ENCODE peak calls at places on chromosome 20, in eight cellular contexts. Z, G, B, J, X, K, D and H are unnamed samples.
A peak's percentile ranks its signal among the peaks of the same experiment; 100 is the strongest.

GRCh38 chr20:47784599-47785320 is 521 bp downstream of the SULF2 start:
- DNase-seq in Z (no peak), G (peak; percentile 68), B (peak; percentile 47), J (peak; percentile 50), X (peak; percentile 54), K (no peak), D (peak; percentile 49), H (peak; percentile 17)

GRCh38 chr20:4038676-4039075 is 23.3 kb upstream of the RNF24 start:
- DNase-seq in Z (no peak), G (no peak), B (no peak), J (no peak), X (no peak), K (no peak), D (no peak), H (no peak)

GRCh38 chr20:14199111-14199510 is 138.3 kb downstream of the FLRT3 start:
- DNase-seq in Z (no peak), G (no peak), B (no peak), J (no peak), X (no peak), K (no peak), D (no peak), H (no peak)

GRCh38 chr20:20953738-20954657 is 152.2 kb downstream of the LINC00237 start:
- DNase-seq in Z (no peak), G (no peak), B (no peak), J (no peak), X (no peak), K (no peak), D (no peak), H (no peak)

GRCh38 chr20:40683221-40683893 is 5.7 kb downstream of the MAFB start:
- DNase-seq in Z (peak; percentile 37), G (peak; percentile 66), B (no peak), J (no peak), X (peak; percentile 16), K (no peak), D (peak; percentile 57), H (no peak)

GRCh38 chr20:51128198-51128597 is 105.3 kb upstream of the KCNG1 start:
- DNase-seq in Z (no peak), G (no peak), B (no peak), J (no peak), X (no peak), K (no peak), D (no peak), H (no peak)

GRCh38 chr20:47453167-47453782 is 48.4 kb upstream of the NCOA3 start:
- DNase-seq in Z (no peak), G (no peak), B (no peak), J (peak; percentile 85), X (no peak), K (no peak), D (no peak), H (no peak)

GRCh38 chr20:50891138-50891537 is 40.1 kb downstream of the ADNP start:
- DNase-seq in Z (no peak), G (no peak), B (no peak), J (no peak), X (no peak), K (no peak), D (no peak), H (no peak)

GRCh38 chr20:650954-651353 is 2.0 kb downstream of the SRXN1 start:
- DNase-seq in Z (no peak), G (no peak), B (no peak), J (no peak), X (no peak), K (no peak), D (no peak), H (no peak)

GRCh38 chr20:62422636-62423325 is 4.6 kb downstream of the RBBP8NL start:
- DNase-seq in Z (no peak), G (no peak), B (no peak), J (no peak), X (no peak), K (no peak), D (no peak), H (no peak)

GRCh38 chr20:62423326-62423706 is 4.0 kb downstream of the RBBP8NL start:
- DNase-seq in Z (no peak), G (no peak), B (no peak), J (no peak), X (no peak), K (no peak), D (no peak), H (no peak)

GRCh38 chr20:62425281-62426058 is 1.9 kb downstream of the RBBP8NL start:
- DNase-seq in Z (no peak), G (no peak), B (no peak), J (no peak), X (no peak), K (no peak), D (no peak), H (no peak)

GRCh38 chr20:62426678-62427077 is 661 bp downstream of the RBBP8NL start:
- DNase-seq in Z (no peak), G (no peak), B (no peak), J (no peak), X (no peak), K (no peak), D (no peak), H (no peak)

GRCh38 chr20:62424249-62425109 is 2.9 kb downstream of the RBBP8NL start:
- DNase-seq in Z (no peak), G (no peak), B (no peak), J (no peak), X (no peak), K (no peak), D (no peak), H (no peak)
- H3K9me3 ChIP-seq in Z (no peaks in the 10 kb centered on the region), G (no peaks in the 10 kb centered on the region), B (no peaks in the 10 kb centered on the region), J (no peaks in the 10 kb centered on the region), X (no peaks in the 10 kb centered on the region), K (no peaks in the 10 kb centered on the region), D (no peaks in the 10 kb centered on the region), H (no peaks in the 10 kb centered on the region)

DNA sequence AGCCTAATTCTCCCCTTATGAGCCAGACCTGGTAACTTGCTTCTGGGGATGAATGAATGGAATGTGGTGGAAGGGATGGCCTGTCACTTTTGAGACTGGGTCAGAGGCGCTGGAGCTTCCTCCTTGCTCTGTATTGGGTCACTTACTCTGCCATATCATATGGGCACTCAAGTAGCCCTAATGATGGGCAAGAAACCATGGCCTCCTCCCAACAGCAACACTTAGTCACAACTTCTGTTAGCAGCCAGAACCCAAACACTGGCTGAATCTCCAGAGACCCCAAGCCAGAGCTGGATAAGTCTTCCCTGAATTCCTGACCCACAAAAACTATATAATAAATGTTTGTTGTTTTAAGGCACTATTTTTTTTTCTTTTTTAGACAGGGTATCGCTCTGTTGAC is 5.5 kb downstream of the E2F1 start:
- DNase-seq in Z (no peak), G (no peak), B (no peak), J (no peak), X (no peak), K (no peak), D (no peak), H (no peak)
- H3K4me1 ChIP-seq in Z (peaks cover 10% of the 10 kb centered on the region), G (no peaks in the 10 kb centered on the region), B (peaks cover 9% of the 10 kb centered on the region), J (peaks cover 23% of the 10 kb centered on the region), X (peaks cover 47% of the 10 kb centered on the region), K (peaks cover 26% of the 10 kb centered on the region), D (peaks cover 16% of the 10 kb centered on the region), H (peaks cover 8% of the 10 kb centered on the region)

DNA sequence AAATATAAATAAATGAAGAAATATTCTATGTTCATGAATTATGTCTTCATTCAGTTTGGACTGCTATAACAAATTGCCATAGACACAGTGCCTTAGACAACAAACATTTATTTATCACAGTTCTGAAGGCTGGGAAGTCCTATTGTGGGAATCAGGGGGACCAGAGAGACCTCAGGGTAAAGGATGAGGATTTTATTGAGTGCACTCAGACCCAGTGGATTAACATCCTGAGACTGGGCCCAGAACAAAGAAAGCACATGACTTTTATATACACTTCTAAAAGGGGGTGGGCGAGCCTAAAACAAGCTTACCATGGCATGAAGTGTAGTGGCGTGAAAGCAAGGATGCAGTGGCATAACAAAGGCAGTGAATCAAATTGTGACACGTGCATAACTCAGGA is 26.9 kb upstream of the CBLN4 start:
- DNase-seq in Z (peak; percentile 3), G (no peak), B (no peak), J (no peak), X (no peak), K (no peak), D (peak; percentile 0), H (no peak)
- H3K9me3 ChIP-seq in Z (no peaks in the 10 kb centered on the region), G (peaks cover 2% of the 10 kb centered on the region), B (peaks cover 27% of the 10 kb centered on the region), J (peaks cover 93% of the 10 kb centered on the region), X (peaks cover 3% of the 10 kb centered on the region), K (peaks cover 25% of the 10 kb centered on the region), D (peaks cover 39% of the 10 kb centered on the region), H (no peaks in the 10 kb centered on the region)

GRCh38 chr20:57688295-57688694 is 21.5 kb downstream of the PMEPA1 start:
- DNase-seq in Z (no peak), G (no peak), B (no peak), J (no peak), X (no peak), K (no peak), D (no peak), H (no peak)
- H3K4me1 ChIP-seq in Z (peaks cover 25% of the 10 kb centered on the region), G (peaks cover 19% of the 10 kb centered on the region), B (peaks cover 32% of the 10 kb centered on the region), J (no peaks in the 10 kb centered on the region), X (peaks cover 29% of the 10 kb centered on the region), K (peaks cover 85% of the 10 kb centered on the region), D (peaks cover 6% of the 10 kb centered on the region), H (no peaks in the 10 kb centered on the region)